ENCODE peak calls at places on chromosome 5, in seven cellular contexts. I, J, B, L, O, D and K are unnamed samples. For H3K36me3 and H3K4me1, the result is how much of the 10 kb centered on the place peaks cover.

GRCh38 chr5:87924451-87924850 is 344.2 kb downstream of the TMEM161B start:
- DNase-seq in I (no peak), J (no peak), B (no peak), L (peak), O (no peak), D (no peak), K (no peak)

GRCh38 chr5:54243483-54244080 is 66.8 kb downstream of the ARL15 start:
- DNase-seq in I (no peak), J (no peak), B (no peak), L (peak), O (no peak), D (peak), K (peak)

GRCh38 chr5:171667341-171668096 is 118.1 kb upstream of the SMIM23 start:
- DNase-seq in I (peak), J (peak), B (peak), L (peak), O (no peak), D (no peak), K (no peak)

GRCh38 chr5:1808466-1808865 is 7.3 kb downstream of the NDUFS6 start:
- DNase-seq in I (no peak), J (no peak), B (no peak), L (no peak), O (no peak), D (no peak), K (no peak)

GRCh38 chr5:133032852-133033742 is 6.7 kb upstream of the ZCCHC10 start:
- DNase-seq in I (no peak), J (no peak), B (no peak), L (no peak), O (no peak), D (no peak), K (peak)

GRCh38 chr5:143207563-143208364 is 195.7 kb downstream of the NR3C1 start:
- DNase-seq in I (no peak), J (no peak), B (no peak), L (no peak), O (no peak), D (no peak), K (peak)

GRCh38 chr5:42005561-42006153 is 80.6 kb downstream of the FBXO4 start:
- DNase-seq in I (no peak), J (no peak), B (no peak), L (no peak), O (no peak), D (peak), K (peak)

GRCh38 chr5:79202076-79202475 is 33.9 kb upstream of the JMY start:
- DNase-seq in I (no peak), J (no peak), B (no peak), L (no peak), O (no peak), D (no peak), K (no peak)

GRCh38 chr5:57033103-57033502 is 81.2 kb upstream of the MIER3 start:
- DNase-seq in I (no peak), J (no peak), B (no peak), L (peak), O (no peak), D (no peak), K (peak)

GRCh38 chr5:63351164-63351563 is 611.1 kb downstream of the HTR1A start:
- DNase-seq in I (no peak), J (no peak), B (no peak), L (no peak), O (no peak), D (no peak), K (no peak)

GRCh38 chr5:8840237-8840636 is 705.6 kb downstream of the SEMA5A start:
- DNase-seq in I (no peak), J (no peak), B (no peak), L (no peak), O (no peak), D (no peak), K (no peak)

GRCh38 chr5:90022002-90022710 is 387.4 kb downstream of the CETN3 start:
- DNase-seq in I (no peak), J (no peak), B (no peak), L (no peak), O (no peak), D (no peak), K (no peak)

GRCh38 chr5:77645158-77645994 is 6.9 kb upstream of the OTP start:
- DNase-seq in I (no peak), J (no peak), B (no peak), L (peak), O (peak), D (peak), K (no peak)

GRCh38 chr5:164680812-164681211 is 1175.4 kb downstream of the MAT2B start:
- DNase-seq in I (no peak), J (no peak), B (no peak), L (no peak), O (no peak), D (no peak), K (no peak)

GRCh38 chr5:36768450-36768849 is 108.1 kb upstream of the NIPBL start:
- DNase-seq in I (no peak), J (no peak), B (no peak), L (no peak), O (no peak), D (no peak), K (no peak)
- H3K36me3 ChIP-seq in I (under half), J (under half), B (under half), L (under half), O (under half), D (under half), K (under half)

GRCh38 chr5:177300236-177300880 is 3.2 kb downstream of the RAB24 start:
- DNase-seq in I (no peak), J (peak), B (peak), L (no peak), O (peak), D (peak), K (peak)

GRCh38 chr5:177297922-177298321 is 5.6 kb downstream of the RAB24 start:
- DNase-seq in I (no peak), J (no peak), B (no peak), L (no peak), O (no peak), D (no peak), K (no peak)

GRCh38 chr5:177300971-177301370 is 2.5 kb downstream of the RAB24 start:
- DNase-seq in I (no peak), J (no peak), B (no peak), L (no peak), O (no peak), D (no peak), K (no peak)

GRCh38 chr5:177301503-177302165 is 1.9 kb downstream of the RAB24 start:
- DNase-seq in I (peak), J (no peak), B (no peak), L (peak), O (no peak), D (no peak), K (peak)

GRCh38 chr5:177299711-177300110 is 3.8 kb downstream of the RAB24 start:
- DNase-seq in I (no peak), J (no peak), B (no peak), L (no peak), O (no peak), D (no peak), K (no peak)
- H3K4me1 ChIP-seq in I (under half), J (half or more), B (under half), L (under half), O (half or more), D (under half), K (under half)

DNA sequence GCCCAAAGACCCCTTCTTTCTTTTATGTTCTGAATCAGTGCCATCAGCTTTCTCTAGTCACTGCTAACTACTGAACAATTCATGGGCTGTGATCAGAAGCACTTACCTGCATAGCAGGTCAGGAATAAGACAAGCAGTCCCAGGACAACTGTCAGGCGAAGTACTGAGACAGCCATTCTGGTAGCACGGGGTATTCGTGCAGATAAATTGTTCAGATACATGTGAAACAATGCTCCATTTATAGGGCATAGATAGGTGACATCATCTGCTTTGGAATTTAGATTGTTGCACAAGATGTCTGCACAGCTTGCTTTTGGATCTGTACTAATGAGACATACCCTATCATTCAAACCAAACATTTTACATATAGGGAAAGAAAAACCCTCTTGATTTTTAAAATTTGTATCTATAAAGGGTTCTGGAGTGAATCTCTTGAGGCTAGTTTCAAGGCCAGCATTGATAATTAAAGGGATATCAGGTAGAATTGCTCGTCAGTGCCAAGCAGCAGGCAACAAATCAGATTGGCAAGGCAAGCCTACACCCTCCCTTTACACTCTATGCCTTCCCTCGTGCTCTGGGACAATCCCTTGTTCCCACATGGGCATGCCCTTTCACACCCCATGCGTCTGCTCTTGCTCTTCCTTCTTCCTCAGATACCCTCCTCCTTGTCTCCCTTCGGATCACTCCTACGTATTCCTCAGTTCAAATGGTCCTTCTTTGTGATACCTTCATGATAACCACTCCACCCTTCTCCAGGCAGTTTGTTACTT is at the start of gene C5orf46:
- DNase-seq in I (no peak), J (no peak), B (no peak), L (no peak), O (no peak), D (no peak), K (no peak)
- H3K27ac ChIP-seq in I (peak), J (no peak), B (peak), L (peak), O (no peak), D (no peak), K (no peak)

DNA sequence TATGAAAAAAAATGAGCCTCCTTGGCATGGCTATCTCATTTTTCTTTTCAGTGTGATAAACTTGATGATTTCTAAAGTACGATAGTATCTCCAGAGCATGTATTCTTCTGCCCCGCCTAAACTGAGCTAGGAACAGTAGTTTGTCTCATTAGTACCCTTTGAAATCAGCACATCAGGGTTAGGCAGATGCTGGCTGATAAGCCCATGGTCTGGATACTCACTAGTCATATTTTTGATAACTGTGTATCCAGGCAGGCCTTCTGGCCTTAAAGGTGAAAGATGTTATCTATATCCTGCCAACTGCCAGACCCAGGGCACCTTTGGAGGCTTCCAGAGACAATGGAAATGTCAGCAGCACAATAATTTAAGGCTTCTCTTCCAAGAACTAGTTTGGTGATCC is 103.8 kb downstream of the GIN1 start:
- DNase-seq in I (no peak), J (no peak), B (no peak), L (no peak), O (no peak), D (no peak), K (no peak)
- H3K36me3 ChIP-seq in I (under half), J (half or more), B (half or more), L (under half), O (under half), D (under half), K (under half)

GRCh38 chr5:81241001-81241400 is 7.9 kb downstream of the CKMT2 start:
- DNase-seq in I (no peak), J (no peak), B (no peak), L (no peak), O (no peak), D (no peak), K (no peak)

GRCh38 chr5:81235287-81236072 is 2.4 kb downstream of the CKMT2 start:
- DNase-seq in I (no peak), J (peak), B (no peak), L (no peak), O (no peak), D (no peak), K (no peak)

GRCh38 chr5:81239613-81240012 is 6.5 kb downstream of the CKMT2 start:
- DNase-seq in I (no peak), J (no peak), B (no peak), L (no peak), O (no peak), D (no peak), K (no peak)

GRCh38 chr5:81241961-81242648 is 9.0 kb downstream of the CKMT2 start:
- DNase-seq in I (no peak), J (no peak), B (no peak), L (no peak), O (no peak), D (no peak), K (no peak)

DNA sequence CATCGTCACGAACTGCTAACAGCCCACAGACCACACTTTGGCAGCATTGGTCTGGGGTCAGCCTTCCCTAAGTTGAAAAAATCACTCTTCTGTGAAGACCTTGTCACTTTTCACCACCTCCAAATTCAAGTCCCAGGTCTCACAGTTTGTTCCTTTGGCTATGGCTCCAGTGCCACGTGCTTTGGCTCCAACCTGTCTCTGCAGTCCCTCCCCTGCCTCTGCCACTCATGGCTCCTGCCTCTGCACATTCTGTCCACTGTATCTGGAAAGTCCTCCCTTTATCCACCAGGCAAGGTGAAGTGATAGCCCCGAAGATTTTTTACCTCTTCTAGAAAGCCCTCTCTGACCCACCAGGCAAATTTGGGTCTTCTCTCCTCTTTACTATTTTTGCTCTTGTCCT is 5.3 kb downstream of the CKMT2 start:
- DNase-seq in I (no peak), J (no peak), B (no peak), L (no peak), O (no peak), D (no peak), K (no peak)
- H3K4me1 ChIP-seq in I (under half), J (under half), B (under half), L (under half), O (under half), D (under half), K (under half)

GRCh38 chr5:622946-623522 is 10.9 kb downstream of the CEP72 start:
- DNase-seq in I (peak), J (no peak), B (no peak), L (no peak), O (no peak), D (no peak), K (no peak)

GRCh38 chr5:622359-622758 is 10.2 kb downstream of the CEP72 start:
- DNase-seq in I (peak), J (no peak), B (no peak), L (no peak), O (no peak), D (no peak), K (no peak)

GRCh38 chr5:624118-624950 is 12.2 kb downstream of the CEP72 start:
- DNase-seq in I (no peak), J (no peak), B (no peak), L (no peak), O (no peak), D (no peak), K (no peak)

GRCh38 chr5:624951-625230 is 12.8 kb downstream of the CEP72 start:
- DNase-seq in I (no peak), J (no peak), B (no peak), L (no peak), O (no peak), D (no peak), K (no peak)

DNA sequence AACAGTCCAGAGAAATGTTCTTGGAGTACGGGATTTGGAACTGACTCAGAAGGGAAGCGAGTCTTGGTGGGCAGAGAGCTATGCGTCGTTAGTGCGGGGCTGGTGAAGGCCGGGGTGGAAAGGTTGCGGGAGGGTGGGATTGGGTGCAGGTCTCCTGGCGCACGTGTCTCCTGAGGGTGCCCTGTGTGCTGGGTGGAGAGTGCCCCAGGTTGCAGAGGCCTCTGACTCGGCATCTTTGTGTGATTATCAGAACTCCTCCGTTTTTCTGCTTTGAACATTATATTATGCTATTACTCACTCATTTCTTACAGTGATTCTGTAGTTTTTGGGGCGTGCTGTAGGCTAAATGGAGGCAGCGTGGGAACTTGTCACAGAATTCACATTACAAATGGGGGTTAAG is 11.4 kb downstream of the CEP72 start:
- DNase-seq in I (no peak), J (no peak), B (no peak), L (no peak), O (no peak), D (no peak), K (no peak)
- H3K27ac ChIP-seq in I (no peak), J (no peak), B (no peak), L (no peak), O (no peak), D (no peak), K (no peak)

DNA sequence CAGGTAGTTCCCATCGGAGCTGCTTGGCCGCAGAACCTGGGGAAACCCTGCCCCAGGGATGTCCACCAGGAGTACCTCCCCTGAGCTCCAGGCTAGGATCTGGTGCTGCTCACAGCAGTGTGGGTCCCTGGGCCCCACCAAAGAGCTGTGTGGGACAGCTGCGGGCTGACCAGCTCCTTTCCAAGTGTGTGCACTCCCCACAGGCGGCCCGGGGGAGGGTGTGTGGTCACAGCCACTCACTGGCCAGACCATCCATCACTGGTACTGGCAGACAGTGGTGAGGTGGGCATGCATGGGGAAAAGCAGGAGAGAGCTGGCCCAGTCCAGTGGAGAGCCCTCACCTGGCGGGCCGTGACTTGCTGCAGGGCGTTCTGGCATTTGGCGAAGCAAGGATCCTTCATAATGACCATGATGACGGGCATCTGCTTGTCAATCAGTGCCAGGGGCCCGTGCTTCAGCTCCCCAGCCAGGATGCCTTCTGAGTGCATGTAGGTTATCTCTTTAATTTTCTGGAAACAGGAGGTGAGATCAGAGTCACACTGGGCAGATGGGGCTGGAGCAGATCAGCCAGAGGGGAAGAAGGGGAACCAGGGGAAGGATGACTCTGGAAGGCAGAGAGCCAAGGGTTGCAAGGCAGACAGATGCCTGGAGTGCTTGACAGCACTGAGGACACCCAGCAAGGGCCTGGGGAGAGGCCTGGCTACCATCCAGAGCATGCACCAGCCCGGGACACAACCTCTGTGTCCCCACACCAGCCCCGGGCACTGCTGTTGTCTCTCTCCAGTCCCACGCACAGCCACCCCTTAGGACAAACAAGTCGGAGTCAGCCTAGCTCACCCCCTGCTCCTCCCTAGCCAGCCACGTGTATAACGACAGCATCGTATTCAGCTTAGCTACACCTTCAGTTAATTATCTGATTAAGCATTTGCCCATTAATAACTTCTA is 12.8 kb upstream of the MAPK9 start:
- DNase-seq in I (no peak), J (no peak), B (no peak), L (no peak), O (no peak), D (no peak), K (no peak)
- H3K36me3 ChIP-seq in I (under half), J (under half), B (half or more), L (under half), O (under half), D (under half), K (under half)

DNA sequence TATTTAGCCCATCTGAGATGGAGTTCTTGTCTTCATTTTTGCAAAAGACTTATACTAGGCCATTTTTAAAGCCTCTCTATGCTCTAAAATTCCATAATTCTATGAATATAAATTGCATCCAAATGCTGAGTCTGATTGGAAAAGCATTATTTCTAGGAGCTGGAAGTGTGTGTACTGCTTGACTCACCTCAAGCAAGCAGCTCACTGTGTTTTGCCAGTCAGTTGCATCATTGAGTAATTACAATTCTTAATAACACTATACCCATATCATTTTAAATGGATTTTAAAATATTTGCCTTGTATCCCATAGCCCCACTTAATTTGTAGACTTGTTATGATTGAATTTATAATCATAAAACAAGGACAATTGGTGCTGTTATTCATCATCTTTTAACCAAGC is 161.0 kb downstream of the PAM start:
- DNase-seq in I (no peak), J (no peak), B (no peak), L (no peak), O (no peak), D (no peak), K (no peak)
- H3K4me1 ChIP-seq in I (under half), J (under half), B (under half), L (under half), O (under half), D (under half), K (under half)

GRCh38 chr5:96683810-96684209 is 21.6 kb downstream of the CAST start:
- DNase-seq in I (no peak), J (no peak), B (no peak), L (no peak), O (no peak), D (no peak), K (no peak)
- H3K27ac ChIP-seq in I (no peak), J (no peak), B (peak), L (peak), O (no peak), D (no peak), K (no peak)